ENCODE peak calls at places on chromosomes 3 and 15, in ten cellular contexts. D is WTC11, B is AG09319, G is neural progenitor cell, R is K562, U is body of pancreas, A is OCI-LY7, F is mammary epithelial cell, Z is foreskin fibroblast, T is uterus. E is an unnamed sample.

GRCh38 chr3:100879445-100879844 is 113.8 kb downstream of the ABI3BP start:
- DNase-seq in G (no peak), F (no peak), U (no peak), A (no peak), Z (no peak), D (no peak), T (no peak), B (no peak), R (no peak), E (no peak)

GRCh38 chr15:75349851-75350588 is 3.2 kb downstream of the NEIL1 start:
- DNase-seq in Z (no peak), A (peak; percentile 83), R (no peak), B (no peak), D (no peak), T (no peak), G (no peak), F (no peak), U (peak; percentile 28), E (peak; percentile 78)

GRCh38 chr3:36944641-36945270 is at the start of gene TRANK1:
- DNase-seq in R (no peak), U (peak; percentile 44), B (no peak), A (peak; percentile 82), G (peak; percentile 56), D (peak; percentile 42), T (peak; percentile 72), F (no peak), Z (peak; percentile 74), E (peak; percentile 80)

GRCh38 chr15:43104426-43104825 is 1.4 kb downstream of the UBR1 start:
- DNase-seq in F (peak; percentile 84), R (peak; percentile 27), B (no peak), U (no peak), Z (no peak), A (no peak), D (no peak), T (no peak), G (peak; percentile 6), E (no peak)

GRCh38 chr3:197456271-197457091 is 99.3 kb downstream of the BDH1 start:
- DNase-seq in G (peak; percentile 87), Z (peak; percentile 91), T (peak; percentile 81), D (peak; percentile 82), R (peak; percentile 53), F (peak; percentile 73), A (no peak), B (peak; percentile 51), U (peak; percentile 84), E (peak; percentile 64)

GRCh38 chr15:72042865-72043264 is 75.1 kb downstream of the MYO9A start:
- DNase-seq in A (peak; percentile 19), Z (no peak), D (no peak), T (no peak), F (no peak), R (no peak), B (no peak), U (no peak), G (no peak), E (no peak)

GRCh38 chr15:73767794-73768501 is 14.8 kb upstream of the INSYN1 start:
- DNase-seq in A (no peak), D (peak; percentile 57), Z (no peak), B (no peak), G (peak; percentile 73), T (no peak), U (no peak), F (no peak), R (no peak), E (no peak)

GRCh38 chr3:82977871-82978270 is 1216.4 kb upstream of the GBE1 start:
- DNase-seq in Z (no peak), U (no peak), R (no peak), A (no peak), B (no peak), G (peak; percentile 60), D (no peak), T (no peak), F (no peak), E (no peak)

GRCh38 chr3:95097493-95097892 is 1034.6 kb downstream of the NSUN3 start:
- DNase-seq in U (peak; percentile 7), T (no peak), F (no peak), B (no peak), Z (peak; percentile 0), G (no peak), A (no peak), D (no peak), R (no peak), E (no peak)

GRCh38 chr3:29514912-29515311 is 234.0 kb downstream of the RBMS3 start:
- DNase-seq in D (no peak), U (no peak), A (peak; percentile 14), Z (no peak), T (no peak), G (no peak), F (no peak), R (no peak), B (no peak), E (no peak)

GRCh38 chr15:43516185-43516584 is 1.2 kb upstream of the MAP1A start:
- DNase-seq in T (peak; percentile 47), A (no peak), F (no peak), D (no peak), U (no peak), Z (peak; percentile 94), G (no peak), R (no peak), B (peak; percentile 80), E (no peak)

GRCh38 chr3:42263354-42264346 is 2.3 kb downstream of the CCK start:
- DNase-seq in U (peak; percentile 25), D (peak; percentile 68), F (no peak), A (no peak), T (no peak), Z (peak; percentile 53), R (no peak), G (peak; percentile 56), B (no peak), E (no peak)
- TF ChIP-seq CTCF in U (no peak), D (no peak), F (no peak), A (no peak), T (no peak), Z (no peak), R (no peak), G (peak; percentile 5), B (no peak), E (no peak)

DNA sequence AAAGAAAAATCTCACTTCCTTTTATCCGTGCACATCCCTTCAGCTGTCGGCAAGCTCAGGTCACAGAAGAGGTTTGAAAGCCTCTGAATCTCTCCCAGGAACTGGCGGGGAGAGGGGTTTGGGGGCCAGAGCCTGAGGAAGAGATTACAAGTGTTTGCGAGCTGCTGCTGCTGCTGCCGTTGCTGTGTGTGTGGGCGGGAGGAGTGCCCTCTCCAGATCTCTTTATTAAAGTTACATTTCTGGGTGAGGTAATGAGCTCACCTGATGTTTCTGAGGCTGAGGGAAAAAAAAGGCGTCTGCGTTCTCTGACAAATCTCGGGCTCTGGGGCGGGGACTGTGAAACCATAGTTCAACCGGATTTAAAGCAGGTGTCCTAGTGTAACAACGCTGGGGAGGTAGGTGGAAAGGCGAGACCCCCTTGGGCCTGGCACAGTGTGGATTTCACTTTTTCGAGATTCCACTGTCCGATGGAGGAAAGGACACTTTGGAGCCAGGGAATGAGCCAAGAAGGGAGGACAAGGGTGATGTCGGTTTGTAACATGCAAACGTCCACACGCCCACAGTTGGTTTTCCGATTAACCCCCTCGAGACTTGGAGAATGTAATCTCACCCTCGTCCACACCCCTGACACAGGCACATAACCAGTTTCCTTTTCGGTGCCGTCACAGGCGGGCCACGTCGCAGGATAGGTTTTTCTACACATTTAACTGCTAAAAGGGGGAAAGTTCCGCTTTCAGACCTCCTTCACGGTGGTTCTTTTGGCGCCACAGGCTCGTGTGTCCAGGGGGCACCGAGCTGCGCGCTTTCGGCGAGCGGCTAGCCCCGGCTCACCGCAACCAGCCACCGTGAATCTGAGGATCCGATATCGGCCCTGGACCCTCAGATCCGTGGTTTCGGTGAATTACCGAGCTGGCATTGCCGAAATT is 2.1 kb downstream of the ALCAM start:
- DNase-seq in Z (peak; percentile 72), B (no peak), G (peak; percentile 66), D (peak; percentile 19), U (peak; percentile 84), F (peak; percentile 95), A (peak; percentile 85), T (peak; percentile 23), R (no peak), E (peak; percentile 73)
- TF ChIP-seq CTCF in Z (no peak), B (no peak), G (no peak), D (no peak), U (no peak), F (no peak), A (no peak), T (no peak), R (no peak), E (no peak)

DNA sequence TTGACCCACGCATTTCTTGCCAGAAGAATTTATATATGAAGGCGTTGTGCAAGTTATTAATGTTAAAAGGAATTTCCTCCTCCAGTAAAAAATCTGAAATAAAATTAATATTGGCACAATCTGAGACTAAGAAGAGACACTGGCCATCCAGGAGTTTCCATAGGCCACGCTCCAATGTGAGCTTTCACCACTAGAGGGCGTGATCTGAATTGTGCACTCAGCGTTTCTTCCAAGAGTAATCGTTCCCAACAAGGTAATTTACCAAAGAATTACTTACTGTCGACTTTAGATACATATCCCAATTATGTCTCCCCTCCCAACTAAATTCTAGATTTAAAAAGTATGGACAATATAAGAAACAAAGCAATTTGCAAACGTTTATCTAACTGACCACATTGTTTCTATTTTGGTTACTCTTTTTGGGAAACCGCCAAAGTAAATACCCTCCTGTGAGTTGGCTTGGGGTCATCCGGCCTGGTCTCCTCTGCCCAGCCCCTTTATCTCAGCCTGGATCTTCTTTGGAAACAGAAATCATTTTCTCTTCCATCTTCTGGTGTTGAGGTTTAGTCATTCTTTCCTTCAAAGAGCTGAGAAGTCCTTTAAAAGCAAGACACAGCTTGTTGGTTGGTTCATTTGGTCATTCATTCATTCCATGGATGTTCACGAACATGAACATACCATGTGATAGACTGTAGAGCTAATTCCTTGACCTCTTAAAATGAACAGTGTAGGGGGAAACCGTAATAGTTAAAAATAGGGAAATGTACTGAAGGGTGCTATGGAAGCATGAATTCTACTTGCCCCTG is 26.2 kb downstream of the POLR2M start:
- DNase-seq in F (peak; percentile 45), B (no peak), A (peak; percentile 52), D (peak; percentile 74), Z (peak; percentile 75), R (peak; percentile 56), U (peak; percentile 71), T (no peak), G (peak; percentile 81), E (peak; percentile 52)
- TF ChIP-seq CTCF in F (peak; percentile 86), B (peak; percentile 78), A (peak; percentile 99), D (peak; percentile 82), Z (peak; percentile 86), R (peak; percentile 80), U (peak; percentile 61), T (peak; percentile 62), G (peak; percentile 98), E (peak; percentile 64)

DNA sequence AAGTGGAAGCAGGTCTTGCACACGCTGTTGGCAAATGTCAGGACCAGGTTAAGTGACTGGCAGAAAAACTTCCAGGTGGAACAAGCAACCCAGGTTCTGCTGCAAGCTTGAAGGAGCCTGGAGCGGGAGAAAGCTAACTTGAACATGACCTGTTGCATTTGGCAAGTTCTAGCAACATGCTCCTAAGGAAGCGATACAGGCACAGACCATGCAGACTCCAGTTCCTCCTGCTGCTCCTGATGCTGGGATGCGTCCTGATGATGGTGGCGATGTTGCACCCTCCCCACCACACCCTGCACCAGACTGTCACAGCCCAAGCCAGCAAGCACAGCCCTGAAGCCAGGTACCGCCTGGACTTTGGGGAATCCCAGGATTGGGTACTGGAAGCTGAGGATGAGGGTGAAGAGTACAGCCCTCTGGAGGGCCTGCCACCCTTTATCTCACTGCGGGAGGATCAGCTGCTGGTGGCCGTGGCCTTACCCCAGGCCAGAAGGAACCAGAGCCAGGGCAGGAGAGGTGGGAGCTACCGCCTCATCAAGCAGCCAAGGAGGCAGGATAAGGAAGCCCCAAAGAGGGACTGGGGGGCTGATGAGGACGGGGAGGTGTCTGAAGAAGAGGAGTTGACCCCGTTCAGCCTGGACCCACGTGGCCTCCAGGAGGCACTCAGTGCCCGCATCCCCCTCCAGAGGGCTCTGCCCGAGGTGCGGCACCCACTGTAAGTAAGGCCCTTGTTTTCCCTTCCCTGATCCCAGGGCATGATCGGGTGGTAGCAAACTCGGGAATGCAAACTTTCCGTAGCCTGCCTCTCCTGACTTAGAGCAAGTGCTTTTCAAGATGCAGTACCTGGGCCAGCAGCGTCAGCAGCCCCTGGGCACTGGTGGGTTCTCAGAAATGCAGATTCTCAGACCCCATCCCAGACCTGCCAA is 759 bp downstream of the GALNT15 start:
- DNase-seq in R (no peak), A (no peak), F (no peak), T (no peak), B (no peak), U (no peak), D (no peak), G (no peak), Z (no peak), E (no peak)
- TF ChIP-seq CTCF in R (no peak), A (no peak), F (no peak), T (no peak), B (no peak), U (no peak), D (no peak), G (no peak), Z (no peak), E (no peak)